ENCODE peak calls at places on chromosomes 16 and 17, in six cellular contexts. X, B, R, D, I and G are unnamed samples.
A peak's percentile ranks its signal among the peaks of the same experiment; 100 is the strongest.

GRCh38 chr17:33072421-33073175 is 81.0 kb downstream of the SPACA3 start:
- DNase-seq in X (no peak), B (no peak), R (no peak), D (no peak), I (no peak), G (no peak)

GRCh38 chr16:49452108-49452507 is 78.5 kb downstream of the C16orf78 start:
- DNase-seq in R (no peak), B (no peak), D (no peak), I (no peak), X (no peak), G (no peak)

GRCh38 chr17:34252138-34252889 is 2.8 kb upstream of the CCL2 start:
- DNase-seq in B (no peak), X (peak; percentile 30), R (peak; percentile 7), I (no peak), D (no peak), G (peak; percentile 56)

GRCh38 chr16:87789437-87790277 is 23.9 kb upstream of the KLHDC4 start:
- DNase-seq in R (no peak), D (peak; percentile 95), I (no peak), B (no peak), X (no peak), G (peak; percentile 94)

GRCh38 chr17:4326112-4326511 is 40.4 kb downstream of the UBE2G1 start:
- DNase-seq in D (no peak), I (no peak), X (no peak), B (no peak), R (no peak), G (no peak)

GRCh38 chr17:37752482-37752881 is 7.6 kb upstream of the HNF1B start:
- DNase-seq in X (no peak), D (no peak), R (no peak), I (no peak), B (no peak), G (no peak)

GRCh38 chr17:27797390-27798091 is 2.8 kb downstream of the NOS2 start:
- DNase-seq in R (no peak), B (no peak), I (no peak), D (peak; percentile 70), X (no peak), G (no peak)

GRCh38 chr17:35749560-35750412 is 3.3 kb downstream of the GAS2L2 start:
- DNase-seq in D (no peak), I (no peak), X (peak; percentile 37), R (no peak), B (no peak), G (no peak)

GRCh38 chr17:29574732-29575510 is 6.4 kb downstream of the TP53I13 start:
- DNase-seq in D (peak; percentile 90), R (no peak), X (no peak), I (no peak), B (no peak), G (no peak)

GRCh38 chr17:42017866-42018200 is 594 bp upstream of the DNAJC7 start:
- DNase-seq in X (peak; percentile 54), B (no peak), I (no peak), D (peak; percentile 65), R (no peak), G (no peak)

GRCh38 chr16:55832788-55833583 is at the start of gene CES1:
- DNase-seq in X (no peak), D (peak; percentile 94), R (no peak), I (no peak), B (no peak), G (no peak)

GRCh38 chr17:18257747-18258355 is 687 bp downstream of the FLII start:
- DNase-seq in B (no peak), I (no peak), X (peak; percentile 49), D (peak; percentile 53), R (no peak), G (peak; percentile 87)

GRCh38 chr17:16459850-16460550 is 32.0 kb downstream of the LRRC75A start:
- DNase-seq in I (no peak), R (no peak), B (no peak), X (no peak), D (no peak), G (no peak)
- TF ChIP-seq JUND in I (no peak), R (no peak), B (no peak), X (no peak), D (no peak), G (no peak)

DNA sequence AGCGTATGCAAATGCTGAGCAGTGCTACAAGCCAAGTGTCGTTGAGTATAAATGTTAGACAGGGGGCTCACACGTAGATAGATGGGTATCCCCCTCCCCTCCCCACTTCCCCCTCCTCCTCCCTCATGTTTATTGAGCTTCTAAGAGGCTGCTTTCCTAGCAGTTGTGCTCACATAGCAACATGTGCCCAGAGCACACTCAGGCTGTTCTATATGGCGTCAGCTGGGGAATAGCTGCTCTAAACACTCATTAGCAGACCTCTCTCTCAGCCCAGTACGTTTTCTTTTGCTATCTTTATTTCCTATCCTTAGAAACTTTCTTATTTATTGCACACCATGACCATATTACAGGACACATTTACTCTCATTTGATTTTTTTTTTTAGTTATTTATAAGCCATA is 1.8 kb downstream of the KCNJ2 start:
- DNase-seq in X (no peak), D (no peak), R (no peak), B (no peak), I (no peak), G (no peak)
- TF ChIP-seq JUND in X (no peak), D (no peak), R (no peak), B (no peak), I (no peak), G (no peak)

DNA sequence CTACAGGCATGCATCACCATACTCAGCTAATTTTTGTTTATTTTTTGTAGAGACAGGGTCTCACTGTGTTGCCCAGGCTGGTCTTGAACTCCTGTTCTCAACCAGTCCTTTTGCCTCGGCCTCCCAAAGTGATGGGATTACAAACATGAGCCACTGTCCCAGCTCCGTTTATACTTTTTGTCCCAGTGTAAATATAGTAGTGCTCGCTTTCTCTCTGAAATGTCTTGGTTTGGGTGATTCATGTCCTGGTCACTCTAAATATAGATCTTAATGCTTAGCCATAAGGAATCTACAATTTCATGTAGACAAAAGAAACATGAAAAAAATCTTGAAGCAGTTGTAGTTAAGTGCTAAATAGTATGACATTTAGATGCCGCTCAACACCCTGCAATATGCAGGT is 126.9 kb downstream of the KATNIP start:
- DNase-seq in I (no peak), B (no peak), X (no peak), D (no peak), R (no peak), G (no peak)
- TF ChIP-seq JUND in I (no peak), B (no peak), X (no peak), D (no peak), R (no peak), G (no peak)

GRCh38 chr17:72476575-72476986 is 355.8 kb downstream of the SOX9 start:
- DNase-seq in B (no peak), X (no peak), I (peak; percentile 86), R (no peak), D (no peak), G (no peak)
- TF ChIP-seq JUND in B (no peak), X (no peak), I (no peak), R (no peak), D (no peak), G (no peak)

GRCh38 chr16:57419506-57419905 is 14.9 kb downstream of the CCL17 start:
- DNase-seq in D (no peak), X (no peak), B (no peak), R (no peak), I (no peak), G (no peak)
- TF ChIP-seq JUND in D (no peak), X (no peak), B (no peak), R (no peak), I (no peak), G (no peak)

GRCh38 chr16:17023606-17024005 is 447.2 kb downstream of the XYLT1 start:
- DNase-seq in I (no peak), X (no peak), R (no peak), D (no peak), B (no peak), G (no peak)

GRCh38 chr16:17029602-17030350 is 441.0 kb downstream of the XYLT1 start:
- DNase-seq in I (no peak), B (no peak), R (no peak), X (no peak), D (no peak), G (no peak)

GRCh38 chr16:17024514-17024913 is 446.2 kb downstream of the XYLT1 start:
- DNase-seq in R (no peak), B (no peak), D (no peak), I (no peak), X (no peak), G (no peak)

GRCh38 chr16:17027488-17028129 is 443.2 kb downstream of the XYLT1 start:
- DNase-seq in X (no peak), R (peak; percentile 83), I (no peak), B (no peak), D (no peak), G (no peak)

GRCh38 chr16:17026600-17027242 is 444.0 kb downstream of the XYLT1 start:
- DNase-seq in R (peak; percentile 92), X (no peak), D (no peak), I (no peak), B (no peak), G (no peak)
- TF ChIP-seq JUND in R (peak; percentile 51), X (no peak), D (no peak), I (no peak), B (no peak), G (no peak)

GRCh38 chr17:58583486-58583885 is 69.0 kb upstream of the MTMR4 start:
- DNase-seq in X (no peak), B (no peak), R (no peak), I (no peak), D (no peak), G (no peak)
- TF ChIP-seq JUND in X (no peak), B (no peak), R (no peak), I (no peak), D (no peak), G (no peak)

GRCh38 chr16:84851192-84852127 is 31.7 kb downstream of the CRISPLD2 start:
- DNase-seq in D (peak; percentile 94), B (no peak), X (no peak), I (no peak), R (no peak), G (peak; percentile 70)
- TF ChIP-seq JUND in D (peak; percentile 93), B (no peak), X (no peak), I (no peak), R (no peak), G (no peak)

DNA sequence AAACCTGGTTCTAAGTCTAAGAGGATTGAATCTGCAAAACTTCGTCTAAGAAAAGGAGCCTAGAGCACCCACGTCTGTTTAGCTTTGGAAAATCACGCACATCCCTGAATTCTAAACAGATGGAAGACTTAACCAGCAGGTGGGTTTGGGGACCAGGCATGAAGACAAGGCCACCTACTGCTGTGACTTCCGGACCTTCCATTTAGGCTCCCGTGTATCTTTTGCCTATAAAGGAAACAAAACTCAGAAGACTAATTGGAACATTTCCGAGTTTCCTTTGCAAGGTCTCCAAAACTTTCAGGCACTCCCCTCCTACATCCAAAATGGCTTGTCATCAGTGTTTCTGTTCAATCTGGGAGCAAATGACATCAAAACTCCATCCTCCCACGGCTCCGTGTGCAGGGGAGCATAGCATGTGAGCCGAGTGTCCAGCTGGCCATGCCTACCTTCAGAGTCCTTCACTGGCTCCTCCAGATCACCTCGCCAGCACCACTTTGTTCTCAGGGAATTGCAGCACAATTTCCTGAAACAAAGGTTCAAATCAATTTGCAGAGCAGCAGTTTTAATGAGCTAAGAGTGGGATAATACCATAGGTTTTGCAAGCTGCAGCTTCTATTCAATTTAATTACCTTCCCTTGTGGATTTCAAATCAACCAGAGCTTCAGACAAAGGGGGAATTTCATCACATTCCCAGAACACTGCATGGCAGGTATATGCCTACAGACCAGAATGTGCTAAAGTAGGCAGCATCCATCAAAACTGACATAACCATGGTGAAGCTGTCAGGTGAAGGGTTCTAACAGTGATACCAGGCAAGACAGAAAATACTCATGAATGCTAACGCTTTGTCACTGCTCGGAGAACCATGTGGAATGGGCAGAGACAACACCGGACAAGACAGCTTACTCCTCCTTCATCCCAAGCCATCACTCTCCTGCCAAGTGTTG is 23.5 kb downstream of the CACNG1 start:
- DNase-seq in R (no peak), D (no peak), B (no peak), I (no peak), X (no peak), G (no peak)
- TF ChIP-seq JUND in R (no peak), D (no peak), B (no peak), I (no peak), X (no peak), G (no peak)